ENCODE peak calls at places on chromosomes 12 and 14, in ten cellular contexts. One of them, this sample, is unnamed.
A peak's percentile ranks its signal among the peaks of the same experiment; 100 is the strongest.

GRCh38 chr12:21476949-21477348 is 24.5 kb downstream of the RECQL start:
- DNase-seq in H54: no peak
- DNase-seq in thyroid gland: no peak
- DNase-seq in HCT116: no peak
- DNase-seq in suprapubic skin: no peak
- DNase-seq in A549: no peak
- DNase-seq in Peyer's patch: no peak
- DNase-seq in ovary: no peak
- DNase-seq in adrenal gland: no peak
- DNase-seq in uterus: no peak
- DNase-seq in this sample: no peak

GRCh38 chr14:52998376-52999010 is 47.6 kb upstream of the FERMT2 start:
- DNase-seq in suprapubic skin: no peak
- DNase-seq in adrenal gland: peak; percentile 16
- DNase-seq in uterus: no peak
- DNase-seq in Peyer's patch: no peak
- DNase-seq in A549: no peak
- DNase-seq in HCT116: no peak
- DNase-seq in H54: no peak
- DNase-seq in thyroid gland: no peak
- DNase-seq in ovary: no peak
- DNase-seq in this sample: no peak

GRCh38 chr12:53935562-53936341 is 2.9 kb upstream of the HOXC13 start:
- DNase-seq in A549: no peak
- DNase-seq in thyroid gland: no peak
- DNase-seq in suprapubic skin: no peak
- DNase-seq in H54: no peak
- DNase-seq in Peyer's patch: no peak
- DNase-seq in ovary: no peak
- DNase-seq in uterus: no peak
- DNase-seq in HCT116: no peak
- DNase-seq in adrenal gland: no peak
- DNase-seq in this sample: no peak

GRCh38 chr12:105013892-105014291 is 27.8 kb downstream of the NOPCHAP1 start:
- DNase-seq in H54: no peak
- DNase-seq in ovary: no peak
- DNase-seq in thyroid gland: no peak
- DNase-seq in suprapubic skin: no peak
- DNase-seq in A549: no peak
- DNase-seq in adrenal gland: no peak
- DNase-seq in uterus: no peak
- DNase-seq in HCT116: no peak
- DNase-seq in Peyer's patch: no peak
- DNase-seq in this sample: no peak

GRCh38 chr14:103243764-103244737 is 90.0 kb upstream of the EIF5 start:
- DNase-seq in H54: no peak
- DNase-seq in ovary: no peak
- DNase-seq in adrenal gland: no peak
- DNase-seq in Peyer's patch: no peak
- DNase-seq in HCT116: no peak
- DNase-seq in thyroid gland: no peak
- DNase-seq in suprapubic skin: no peak
- DNase-seq in uterus: no peak
- DNase-seq in A549: peak; percentile 71
- DNase-seq in this sample: no peak

GRCh38 chr14:68407275-68407674 is 385.6 kb downstream of the ZFP36L1 start:
- DNase-seq in HCT116: no peak
- DNase-seq in Peyer's patch: no peak
- DNase-seq in uterus: no peak
- DNase-seq in suprapubic skin: no peak
- DNase-seq in H54: no peak
- DNase-seq in ovary: no peak
- DNase-seq in A549: no peak
- DNase-seq in thyroid gland: no peak
- DNase-seq in adrenal gland: no peak
- DNase-seq in this sample: no peak

GRCh38 chr12:104687823-104688573 is 231.2 kb downstream of the CHST11 start:
- DNase-seq in uterus: no peak
- DNase-seq in adrenal gland: no peak
- DNase-seq in thyroid gland: no peak
- DNase-seq in Peyer's patch: no peak
- DNase-seq in HCT116: no peak
- DNase-seq in A549: no peak
- DNase-seq in ovary: no peak
- DNase-seq in H54: no peak
- DNase-seq in suprapubic skin: no peak
- DNase-seq in this sample: no peak

GRCh38 chr14:77372304-77372841 is 4.5 kb downstream of the TMED8 start:
- DNase-seq in suprapubic skin: no peak
- DNase-seq in thyroid gland: peak; percentile 5
- DNase-seq in ovary: no peak
- DNase-seq in HCT116: no peak
- DNase-seq in Peyer's patch: no peak
- DNase-seq in adrenal gland: no peak
- DNase-seq in A549: no peak
- DNase-seq in H54: no peak
- DNase-seq in uterus: no peak
- DNase-seq in this sample: no peak

GRCh38 chr12:100608776-100609175 is 35.3 kb downstream of the GAS2L3 start:
- DNase-seq in suprapubic skin: no peak
- DNase-seq in thyroid gland: no peak
- DNase-seq in ovary: no peak
- DNase-seq in H54: no peak
- DNase-seq in HCT116: no peak
- DNase-seq in A549: no peak
- DNase-seq in Peyer's patch: peak; percentile 47
- DNase-seq in adrenal gland: peak; percentile 46
- DNase-seq in uterus: no peak
- DNase-seq in this sample: no peak

GRCh38 chr12:75489613-75490210 is 9.2 kb downstream of the GLIPR1 start:
- DNase-seq in H54: no peak
- DNase-seq in A549: no peak
- DNase-seq in HCT116: peak; percentile 62
- DNase-seq in thyroid gland: no peak
- DNase-seq in suprapubic skin: no peak
- DNase-seq in adrenal gland: no peak
- DNase-seq in uterus: no peak
- DNase-seq in ovary: no peak
- DNase-seq in Peyer's patch: no peak
- DNase-seq in this sample: no peak

GRCh38 chr12:113273053-113273725 is 51.9 kb downstream of the TPCN1 start:
- DNase-seq in ovary: no peak
- DNase-seq in suprapubic skin: peak; percentile 48
- DNase-seq in Peyer's patch: peak; percentile 26
- DNase-seq in adrenal gland: no peak
- DNase-seq in thyroid gland: no peak
- DNase-seq in uterus: no peak
- DNase-seq in A549: no peak
- DNase-seq in H54: no peak
- DNase-seq in HCT116: no peak
- DNase-seq in this sample: no peak

GRCh38 chr14:68633131-68633991 is 159.5 kb downstream of the ZFP36L1 start:
- DNase-seq in Peyer's patch: no peak
- DNase-seq in thyroid gland: peak; percentile 59
- DNase-seq in HCT116: no peak
- DNase-seq in A549: no peak
- DNase-seq in ovary: no peak
- DNase-seq in H54: no peak
- DNase-seq in uterus: no peak
- DNase-seq in suprapubic skin: peak; percentile 63
- DNase-seq in adrenal gland: no peak
- DNase-seq in this sample: no peak

DNA sequence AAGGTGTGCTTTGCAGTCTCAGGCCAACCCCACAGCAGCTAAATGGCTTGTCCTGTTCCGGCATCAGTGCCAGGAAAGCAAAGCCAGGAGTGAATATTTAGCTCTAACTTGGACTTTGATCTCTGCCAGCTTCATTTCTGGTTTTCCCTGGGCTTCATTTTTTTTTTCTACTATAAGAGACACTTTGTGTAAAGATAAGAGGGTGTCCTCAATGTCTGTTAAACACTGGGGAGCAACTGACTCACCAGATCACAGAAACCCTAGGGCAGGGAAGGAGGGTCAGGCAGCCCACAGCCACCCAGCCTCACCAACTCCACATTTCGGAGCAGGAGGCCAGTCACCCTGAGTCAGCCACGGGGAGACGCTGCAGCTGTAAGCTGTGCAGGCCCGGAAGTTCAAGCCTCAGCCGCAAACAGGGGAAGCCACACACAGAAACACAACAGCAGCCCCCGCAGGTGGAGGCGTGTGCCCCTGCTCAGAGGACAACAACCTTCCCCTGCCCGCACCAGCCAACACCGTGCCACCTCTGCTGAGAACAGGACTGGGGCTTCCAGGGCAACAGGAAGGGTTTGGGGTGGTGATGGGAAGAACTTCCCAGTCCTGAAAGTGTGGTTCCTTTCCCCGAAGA is 6.3 kb downstream of the TNFRSF1A start:
- DNase-seq in ovary: peak; percentile 76
- DNase-seq in uterus: peak; percentile 77
- DNase-seq in A549: peak; percentile 88
- DNase-seq in H54: no peak
- DNase-seq in adrenal gland: peak; percentile 91
- DNase-seq in thyroid gland: peak; percentile 73
- DNase-seq in suprapubic skin: peak; percentile 90
- DNase-seq in HCT116: no peak
- DNase-seq in Peyer's patch: peak; percentile 87
- DNase-seq in this sample: peak; percentile 58
- TF ChIP-seq POLR2A in ovary: no peak
- TF ChIP-seq POLR2A in uterus: peak; percentile 13
- TF ChIP-seq POLR2A in A549: peak; percentile 26
- TF ChIP-seq POLR2A in H54: peak; percentile 21
- TF ChIP-seq POLR2A in adrenal gland: peak; percentile 69
- TF ChIP-seq POLR2A in thyroid gland: no peak
- TF ChIP-seq POLR2A in suprapubic skin: no peak
- TF ChIP-seq POLR2A in HCT116: no peak
- TF ChIP-seq POLR2A in Peyer's patch: no peak
- TF ChIP-seq POLR2A in this sample: no peak

GRCh38 chr12:46382974-46383653 is 10.5 kb upstream of the SLC38A2 start:
- DNase-seq in thyroid gland: peak; percentile 97
- DNase-seq in uterus: peak; percentile 98
- DNase-seq in ovary: peak; percentile 99
- DNase-seq in suprapubic skin: peak; percentile 99
- DNase-seq in Peyer's patch: peak; percentile 99
- DNase-seq in A549: peak; percentile 98
- DNase-seq in adrenal gland: peak; percentile 97
- DNase-seq in HCT116: peak; percentile 94
- DNase-seq in H54: peak; percentile 63
- DNase-seq in this sample: peak; percentile 96
- TF ChIP-seq POLR2A in thyroid gland: peak; percentile 65
- TF ChIP-seq POLR2A in uterus: peak; percentile 93
- TF ChIP-seq POLR2A in ovary: peak; percentile 93
- TF ChIP-seq POLR2A in suprapubic skin: peak; percentile 57
- TF ChIP-seq POLR2A in Peyer's patch: peak; percentile 68
- TF ChIP-seq POLR2A in A549: peak; percentile 68
- TF ChIP-seq POLR2A in adrenal gland: peak; percentile 66
- TF ChIP-seq POLR2A in HCT116: no peak
- TF ChIP-seq POLR2A in H54: peak; percentile 71
- TF ChIP-seq POLR2A in this sample: peak; percentile 64

GRCh38 chr12:47802312-47802711 is 17.4 kb downstream of the HDAC7 start:
- DNase-seq in uterus: no peak
- DNase-seq in adrenal gland: no peak
- DNase-seq in HCT116: no peak
- DNase-seq in thyroid gland: no peak
- DNase-seq in A549: no peak
- DNase-seq in ovary: no peak
- DNase-seq in suprapubic skin: peak; percentile 61
- DNase-seq in H54: no peak
- DNase-seq in Peyer's patch: no peak
- DNase-seq in this sample: peak; percentile 19

GRCh38 chr12:47799357-47799955 is 20.2 kb downstream of the HDAC7 start:
- DNase-seq in thyroid gland: peak; percentile 74
- DNase-seq in Peyer's patch: no peak
- DNase-seq in suprapubic skin: no peak
- DNase-seq in uterus: no peak
- DNase-seq in H54: no peak
- DNase-seq in HCT116: no peak
- DNase-seq in ovary: no peak
- DNase-seq in adrenal gland: no peak
- DNase-seq in A549: no peak
- DNase-seq in this sample: no peak

GRCh38 chr12:47801904-47802246 is 17.8 kb downstream of the HDAC7 start:
- DNase-seq in A549: no peak
- DNase-seq in uterus: no peak
- DNase-seq in Peyer's patch: no peak
- DNase-seq in suprapubic skin: no peak
- DNase-seq in adrenal gland: no peak
- DNase-seq in thyroid gland: no peak
- DNase-seq in ovary: no peak
- DNase-seq in HCT116: no peak
- DNase-seq in H54: no peak
- DNase-seq in this sample: no peak

GRCh38 chr12:47800582-47800981 is 19.1 kb downstream of the HDAC7 start:
- DNase-seq in A549: no peak
- DNase-seq in Peyer's patch: no peak
- DNase-seq in H54: no peak
- DNase-seq in thyroid gland: no peak
- DNase-seq in suprapubic skin: no peak
- DNase-seq in adrenal gland: no peak
- DNase-seq in HCT116: no peak
- DNase-seq in uterus: no peak
- DNase-seq in ovary: no peak
- DNase-seq in this sample: no peak

DNA sequence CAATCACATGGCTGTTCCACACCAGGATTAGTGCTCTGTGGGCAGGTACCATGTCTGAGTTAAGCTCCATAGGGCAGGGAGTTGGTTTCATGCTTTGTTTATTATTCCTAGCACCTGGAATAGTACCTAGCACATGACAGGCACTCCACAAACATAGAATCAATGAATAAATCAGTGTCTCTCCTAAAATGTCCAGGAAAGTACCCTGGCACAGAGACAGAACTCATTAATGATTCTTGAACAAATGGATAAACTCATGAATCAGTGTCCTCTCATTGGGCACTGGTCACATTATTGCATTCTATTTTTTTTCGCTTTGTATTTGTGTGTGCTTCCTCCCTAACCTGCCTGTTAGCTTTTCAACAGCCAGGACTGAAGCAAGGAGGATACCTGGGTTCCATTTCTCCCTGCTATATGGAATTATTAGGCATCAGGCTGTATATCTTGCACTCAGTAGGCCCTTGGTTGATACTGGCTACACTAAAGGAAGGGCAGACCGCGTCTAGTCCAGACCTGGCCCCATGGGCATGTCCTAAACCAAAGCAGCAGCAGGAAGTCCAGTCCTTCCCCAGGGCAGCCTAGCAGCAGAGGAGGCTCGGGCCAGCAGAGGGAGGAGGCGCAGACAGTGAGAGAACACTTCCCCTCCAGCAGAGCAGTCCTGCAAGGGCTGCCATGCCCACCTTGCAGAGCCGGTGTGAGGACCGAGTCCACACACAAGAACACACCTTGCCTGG is 18.4 kb downstream of the HDAC7 start:
- DNase-seq in ovary: no peak
- DNase-seq in uterus: no peak
- DNase-seq in H54: no peak
- DNase-seq in adrenal gland: no peak
- DNase-seq in thyroid gland: no peak
- DNase-seq in A549: no peak
- DNase-seq in Peyer's patch: no peak
- DNase-seq in suprapubic skin: no peak
- DNase-seq in HCT116: no peak
- DNase-seq in this sample: no peak
- TF ChIP-seq POLR2A in ovary: no peak
- TF ChIP-seq POLR2A in uterus: no peak
- TF ChIP-seq POLR2A in H54: no peak
- TF ChIP-seq POLR2A in adrenal gland: no peak
- TF ChIP-seq POLR2A in thyroid gland: no peak
- TF ChIP-seq POLR2A in A549: no peak
- TF ChIP-seq POLR2A in Peyer's patch: no peak
- TF ChIP-seq POLR2A in suprapubic skin: no peak
- TF ChIP-seq POLR2A in HCT116: no peak
- TF ChIP-seq POLR2A in this sample: no peak

GRCh38 chr12:6575648-6576047 is 7.6 kb upstream of the NOP2 start:
- DNase-seq in HCT116: no peak
- DNase-seq in H54: no peak
- DNase-seq in A549: no peak
- DNase-seq in Peyer's patch: no peak
- DNase-seq in thyroid gland: no peak
- DNase-seq in suprapubic skin: no peak
- DNase-seq in ovary: no peak
- DNase-seq in uterus: no peak
- DNase-seq in adrenal gland: no peak
- DNase-seq in this sample: no peak
- TF ChIP-seq POLR2A in HCT116: no peak
- TF ChIP-seq POLR2A in H54: no peak
- TF ChIP-seq POLR2A in A549: no peak
- TF ChIP-seq POLR2A in Peyer's patch: no peak
- TF ChIP-seq POLR2A in thyroid gland: no peak
- TF ChIP-seq POLR2A in suprapubic skin: no peak
- TF ChIP-seq POLR2A in ovary: no peak
- TF ChIP-seq POLR2A in uterus: no peak
- TF ChIP-seq POLR2A in adrenal gland: no peak
- TF ChIP-seq POLR2A in this sample: no peak